ENCODE peak calls at places on chromosomes 16 and 17, in five cellular contexts. L is K562, K is HepG2, O is HCT116, S is GM12878. J is an unnamed sample.

GRCh38 chr16:57848181-57848580 is 45.9 kb upstream of the KIFC3 start:
- DNase-seq in K (no peak), S (no peak), O (no peak), L (no peak), J (no peak)

GRCh38 chr16:66342294-66342900 is 24.1 kb upstream of the CDH5 start:
- DNase-seq in O (no peak), L (peak), S (no peak), K (peak), J (no peak)

GRCh38 chr17:35056013-35056412 is 7.5 kb downstream of the RFFL start:
- DNase-seq in O (no peak), K (no peak), L (no peak), S (no peak), J (no peak)

GRCh38 chr17:43377056-43377810 is 21.6 kb upstream of the ARL4D start:
- DNase-seq in L (no peak), K (no peak), S (no peak), O (no peak), J (no peak)

GRCh38 chr16:89096768-89097527 is 3.3 kb downstream of the ACSF3 start:
- DNase-seq in O (no peak), K (no peak), L (no peak), S (no peak), J (no peak)

GRCh38 chr17:17921192-17922082 is 50.8 kb downstream of the TOM1L2 start:
- DNase-seq in K (peak), S (no peak), L (peak), O (peak), J (no peak)

GRCh38 chr16:10561001-10561400 is 19.4 kb downstream of the EMP2 start:
- DNase-seq in O (no peak), S (no peak), L (no peak), K (no peak), J (no peak)

GRCh38 chr17:58788199-58788598 is 32.5 kb downstream of the PPM1E start:
- DNase-seq in S (no peak), K (no peak), L (no peak), O (no peak), J (no peak)

GRCh38 chr16:63890072-63890471 is 1231.8 kb downstream of the CDH11 start:
- DNase-seq in L (no peak), K (no peak), S (no peak), O (no peak), J (no peak)

GRCh38 chr17:56777859-56778258 is 55.9 kb downstream of the C17orf67 start:
- DNase-seq in O (no peak), L (no peak), S (no peak), K (no peak), J (no peak)

GRCh38 chr17:45857977-45858708 is 13.5 kb downstream of the SPPL2C start:
- DNase-seq in S (no peak), K (peak), O (no peak), L (peak), J (peak)

GRCh38 chr16:918068-918467 is 52.7 kb downstream of the LMF1 start:
- DNase-seq in L (no peak), O (no peak), K (no peak), S (no peak), J (no peak)

DNA sequence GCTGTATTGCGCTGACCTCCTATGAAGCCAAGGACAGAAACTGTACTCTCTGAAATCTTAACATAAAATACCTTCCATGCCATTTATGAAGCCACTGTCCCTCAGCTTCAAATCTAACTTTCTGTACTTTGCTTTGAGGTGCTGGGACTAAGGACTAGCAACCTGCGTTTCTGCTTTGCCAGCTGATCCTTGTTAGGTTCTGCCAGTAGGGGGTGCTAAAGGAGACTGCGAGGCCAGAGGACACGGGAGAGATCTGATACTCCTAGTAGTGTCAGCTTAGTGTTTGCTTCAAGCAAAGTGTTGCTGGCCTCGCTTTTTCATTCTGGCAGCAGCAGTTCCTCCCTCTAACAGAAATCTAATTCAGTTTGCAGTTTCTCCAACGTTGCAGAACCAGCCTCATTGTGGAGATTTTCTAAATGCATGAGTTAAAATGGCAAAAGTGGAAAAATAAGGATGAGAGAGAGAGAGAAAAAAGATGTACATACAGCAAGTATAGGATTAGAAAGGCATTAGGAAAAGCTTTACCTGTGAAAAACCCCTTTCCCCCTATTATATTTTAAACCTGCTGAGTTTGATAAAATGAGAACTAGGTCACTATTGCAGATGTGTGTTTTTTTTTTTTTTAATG is 297.5 kb downstream of the CA10 start:
- DNase-seq in K (peak), S (no peak), O (peak), L (peak), J (peak)
- TF ChIP-seq JUND in K (no peak), S (no peak), O (no peak), L (no peak), J (no peak)

GRCh38 chr17:78360371-78361226 is 722 bp upstream of the SOCS3 start:
- DNase-seq in S (no peak), L (peak), O (peak), K (peak), J (peak)

GRCh38 chr17:78359936-78360370 is at the start of gene SOCS3:
- DNase-seq in S (no peak), L (peak), O (peak), K (peak), J (peak)

GRCh38 chr17:78358538-78359215 is 1.2 kb downstream of the SOCS3 start:
- DNase-seq in K (no peak), S (no peak), O (no peak), L (peak), J (peak)

GRCh38 chr17:78357687-78358537 is 2.0 kb downstream of the SOCS3 start:
- DNase-seq in L (no peak), O (no peak), S (no peak), K (no peak), J (no peak)

DNA sequence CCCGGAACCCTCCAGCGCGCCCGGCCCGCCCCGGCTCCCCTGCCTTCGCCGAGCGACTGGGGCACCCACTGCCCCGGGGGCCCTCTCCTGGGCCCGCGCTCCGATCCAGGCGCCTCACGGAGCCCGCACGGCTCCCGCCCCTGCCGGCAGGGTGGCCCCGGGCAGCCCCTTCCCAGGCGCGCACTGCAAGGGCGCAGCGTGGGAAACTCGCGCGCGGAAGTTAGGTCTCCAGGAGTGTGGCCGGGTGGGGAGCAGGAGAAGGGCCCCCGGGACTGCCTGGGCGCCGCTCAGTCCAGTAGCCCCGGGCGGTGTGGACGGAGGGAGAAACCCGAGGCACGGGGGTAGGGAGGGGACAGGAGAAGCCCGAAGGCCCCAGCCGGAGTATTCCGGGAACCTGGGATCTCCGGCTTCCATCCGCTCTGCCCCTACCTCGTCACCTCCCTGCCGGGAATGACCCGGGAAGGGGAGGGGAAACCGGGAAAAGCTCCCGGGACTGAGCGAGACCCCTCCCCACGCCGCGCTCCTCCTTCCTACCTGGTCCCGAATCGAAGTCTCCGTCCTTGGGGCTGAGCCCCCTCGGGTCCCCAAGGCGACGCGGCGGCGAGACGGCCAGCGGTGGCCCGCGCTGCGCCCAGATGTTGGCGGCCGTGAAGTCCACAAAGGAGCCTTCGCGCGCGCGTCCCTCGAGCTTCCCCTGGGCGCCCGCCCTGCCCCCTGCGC is 501 bp downstream of the SOCS3 start:
- DNase-seq in S (no peak), O (no peak), K (no peak), L (peak), J (no peak)
- TF ChIP-seq JUND in S (no peak), O (no peak), K (no peak), L (no peak), J (no peak)

GRCh38 chr17:8149419-8150193 is 2.6 kb downstream of the PER1 start:
- DNase-seq in L (no peak), S (no peak), O (no peak), K (no peak), J (no peak)
- TF ChIP-seq JUND in L (no peak), S (no peak), O (no peak), K (no peak), J (no peak)

DNA sequence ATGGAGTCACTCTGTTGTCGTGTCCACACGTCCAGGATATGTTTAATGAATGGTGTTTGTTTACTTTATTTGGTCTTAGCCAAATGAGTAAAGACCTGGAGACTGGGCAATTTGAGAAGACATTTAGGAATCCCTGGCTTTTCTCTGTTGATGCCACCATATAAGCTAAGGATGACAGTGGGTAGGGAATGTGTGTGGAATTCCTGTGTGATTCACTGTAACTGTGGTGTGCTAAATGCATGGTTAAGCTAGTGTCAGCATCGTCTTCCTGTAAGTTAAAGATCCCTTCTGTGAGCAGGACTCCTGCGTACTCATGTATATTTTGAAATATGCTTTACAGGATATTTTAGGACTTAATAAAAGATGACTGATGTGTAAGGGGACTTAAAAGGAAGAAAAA is 26.4 kb downstream of the GOSR1 start:
- DNase-seq in O (no peak), S (no peak), K (no peak), L (no peak), J (no peak)
- TF ChIP-seq JUND in O (no peak), S (no peak), K (no peak), L (no peak), J (no peak)

DNA sequence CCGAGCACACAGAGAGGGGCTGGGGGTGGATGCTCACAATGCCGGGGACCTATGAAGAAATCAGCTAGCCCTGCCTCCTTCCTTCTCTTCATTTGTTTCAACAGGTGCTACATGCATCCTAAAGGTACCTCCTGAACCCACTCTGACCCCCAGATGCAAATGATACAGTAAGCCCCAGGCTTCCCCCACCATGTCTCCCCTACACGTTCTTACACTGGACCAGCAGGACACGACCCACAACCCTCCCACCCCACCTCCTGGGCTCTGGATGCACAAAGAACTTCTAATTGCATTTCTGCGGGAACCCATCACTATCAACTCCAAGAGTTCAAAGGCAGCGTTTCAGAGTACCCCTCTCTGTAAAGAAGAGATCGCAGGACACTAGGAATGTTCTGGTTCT is 2.1 kb downstream of the XYLT1 start:
- DNase-seq in S (no peak), K (no peak), O (no peak), L (no peak), J (no peak)
- TF ChIP-seq JUND in S (no peak), K (no peak), O (no peak), L (no peak), J (no peak)

GRCh38 chr16:65120811-65121721 is 797 bp downstream of the CDH11 start:
- DNase-seq in L (no peak), S (no peak), K (no peak), O (no peak), J (no peak)
- TF ChIP-seq JUND in L (no peak), S (no peak), K (no peak), O (no peak), J (no peak)

GRCh38 chr17:55632236-55632635 is 90.4 kb downstream of the TMEM100 start:
- DNase-seq in S (no peak), O (no peak), K (no peak), L (no peak), J (no peak)

GRCh38 chr17:55634702-55635101 is 88.0 kb downstream of the TMEM100 start:
- DNase-seq in K (no peak), O (no peak), S (no peak), L (no peak), J (no peak)

GRCh38 chr17:55635253-55635766 is 87.4 kb downstream of the TMEM100 start:
- DNase-seq in O (no peak), K (no peak), S (no peak), L (no peak), J (no peak)

DNA sequence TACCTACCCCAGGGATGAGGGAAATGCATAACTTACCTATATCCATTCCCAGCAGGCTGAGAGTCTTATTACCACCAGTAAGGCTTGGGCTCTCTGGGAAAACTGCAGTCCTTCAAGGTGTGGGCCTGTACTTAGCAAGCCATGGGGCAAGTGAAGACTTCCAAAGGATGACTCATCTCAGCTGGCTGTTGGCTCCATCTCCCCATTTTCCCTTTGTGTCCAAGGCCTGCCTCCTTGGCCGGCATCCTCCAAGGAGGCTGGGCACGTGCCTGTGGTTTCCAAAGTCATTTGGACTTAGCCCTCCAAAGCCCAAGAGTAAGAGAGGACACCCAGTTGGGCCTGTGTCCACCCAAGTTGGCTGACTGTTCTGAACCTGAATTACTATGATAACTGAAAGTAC is 89.8 kb downstream of the TMEM100 start:
- DNase-seq in K (no peak), O (no peak), S (no peak), L (no peak), J (no peak)
- TF ChIP-seq JUND in K (no peak), O (no peak), S (no peak), L (peak), J (no peak)

DNA sequence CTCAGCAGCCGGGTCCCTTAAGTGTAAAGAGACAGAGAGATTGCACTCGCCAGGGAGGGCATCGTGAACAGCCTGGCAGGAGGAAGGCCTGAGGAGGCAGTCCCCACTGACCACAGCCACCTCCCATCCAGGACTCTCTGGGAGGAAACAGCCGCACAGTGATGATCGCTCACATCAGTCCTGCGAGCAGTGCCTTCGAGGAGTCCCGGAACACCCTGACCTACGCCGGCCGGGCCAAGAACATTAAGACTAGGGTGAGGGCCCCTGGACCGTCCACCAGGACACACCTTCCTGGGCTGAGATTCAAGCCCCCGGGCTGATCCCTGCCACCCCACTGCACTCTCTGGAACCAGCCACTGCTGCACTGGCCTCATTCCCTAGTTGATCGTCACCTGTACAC is 14.0 kb downstream of the BTBD17 start:
- DNase-seq in K (no peak), O (no peak), S (no peak), L (no peak), J (no peak)
- TF ChIP-seq JUND in K (no peak), O (no peak), S (no peak), L (no peak), J (no peak)

GRCh38 chr16:12904041-12904671 is 2.8 kb downstream of the SHISA9 start:
- DNase-seq in O (no peak), S (no peak), L (no peak), K (no peak), J (no peak)
- TF ChIP-seq JUND in O (no peak), S (no peak), L (no peak), K (no peak), J (no peak)

J was measured in T47D.